ENCODE peak calls at places on chromosomes 16 and 17, in six cellular contexts. One of them, this sample, is unnamed. For H3K9me3, the result is how much of the 10 kb centered on the place peaks cover.

GRCh38 chr16:76194621-76195015 is 82.6 kb upstream of the CNTNAP4 start:
- DNase-seq in adrenal gland: peak
- DNase-seq in ascending aorta: no peak
- DNase-seq in endodermal cell: no peak
- DNase-seq in tibial nerve: no peak
- DNase-seq in lower lobe of right lung: no peak
- DNase-seq in this sample: no peak

GRCh38 chr16:56281256-56281805 is 90.0 kb downstream of the GNAO1 start:
- DNase-seq in adrenal gland: no peak
- DNase-seq in tibial nerve: no peak
- DNase-seq in lower lobe of right lung: no peak
- DNase-seq in endodermal cell: peak
- DNase-seq in ascending aorta: no peak
- DNase-seq in this sample: no peak

GRCh38 chr17:44149750-44150329 is 8.1 kb downstream of the HROB start:
- DNase-seq in adrenal gland: no peak
- DNase-seq in ascending aorta: no peak
- DNase-seq in endodermal cell: no peak
- DNase-seq in lower lobe of right lung: no peak
- DNase-seq in tibial nerve: no peak
- DNase-seq in this sample: no peak

GRCh38 chr16:31502981-31503380 is 5.2 kb downstream of the RUSF1 start:
- DNase-seq in adrenal gland: no peak
- DNase-seq in tibial nerve: no peak
- DNase-seq in endodermal cell: no peak
- DNase-seq in ascending aorta: no peak
- DNase-seq in lower lobe of right lung: no peak
- DNase-seq in this sample: no peak

GRCh38 chr17:62688398-62689140 is 61.1 kb downstream of the MRC2 start:
- DNase-seq in lower lobe of right lung: peak
- DNase-seq in endodermal cell: no peak
- DNase-seq in ascending aorta: no peak
- DNase-seq in tibial nerve: no peak
- DNase-seq in adrenal gland: peak
- DNase-seq in this sample: no peak

GRCh38 chr17:28071891-28072606 is 29.6 kb downstream of the NLK start:
- DNase-seq in lower lobe of right lung: no peak
- DNase-seq in adrenal gland: no peak
- DNase-seq in endodermal cell: no peak
- DNase-seq in ascending aorta: no peak
- DNase-seq in tibial nerve: no peak
- DNase-seq in this sample: no peak

GRCh38 chr16:15772579-15773293 is 84.1 kb downstream of the MYH11 start:
- DNase-seq in lower lobe of right lung: no peak
- DNase-seq in tibial nerve: no peak
- DNase-seq in endodermal cell: no peak
- DNase-seq in adrenal gland: no peak
- DNase-seq in ascending aorta: peak
- DNase-seq in this sample: no peak

GRCh38 chr16:10862432-10862831 is 14.6 kb upstream of the CIITA start:
- DNase-seq in lower lobe of right lung: peak
- DNase-seq in ascending aorta: peak
- DNase-seq in endodermal cell: no peak
- DNase-seq in adrenal gland: peak
- DNase-seq in tibial nerve: peak
- DNase-seq in this sample: no peak

GRCh38 chr17:3260163-3260562 is 38.0 kb downstream of the OR3A1 start:
- DNase-seq in ascending aorta: no peak
- DNase-seq in lower lobe of right lung: no peak
- DNase-seq in endodermal cell: no peak
- DNase-seq in adrenal gland: no peak
- DNase-seq in tibial nerve: no peak
- DNase-seq in this sample: no peak

GRCh38 chr17:68498479-68499326 is 13.5 kb upstream of the PRKAR1A start:
- DNase-seq in tibial nerve: no peak
- DNase-seq in adrenal gland: peak
- DNase-seq in lower lobe of right lung: peak
- DNase-seq in ascending aorta: no peak
- DNase-seq in endodermal cell: no peak
- DNase-seq in this sample: peak

GRCh38 chr16:35506898-35507194 is 2047.4 kb downstream of the TP53TG3F start:
- DNase-seq in lower lobe of right lung: no peak
- DNase-seq in tibial nerve: no peak
- DNase-seq in endodermal cell: no peak
- DNase-seq in adrenal gland: no peak
- DNase-seq in ascending aorta: no peak
- DNase-seq in this sample: no peak

GRCh38 chr17:35361027-35361426 is 12.4 kb downstream of the SLFN11 start:
- DNase-seq in lower lobe of right lung: no peak
- DNase-seq in ascending aorta: no peak
- DNase-seq in endodermal cell: no peak
- DNase-seq in adrenal gland: no peak
- DNase-seq in tibial nerve: no peak
- DNase-seq in this sample: no peak

GRCh38 chr17:81036128-81036891 is 1.4 kb downstream of the BAIAP2 start:
- DNase-seq in lower lobe of right lung: peak
- DNase-seq in ascending aorta: no peak
- DNase-seq in tibial nerve: no peak
- DNase-seq in adrenal gland: no peak
- DNase-seq in endodermal cell: no peak
- DNase-seq in this sample: no peak

GRCh38 chr16:1287982-1288670 is 21.3 kb upstream of the UBE2I start:
- DNase-seq in tibial nerve: no peak
- DNase-seq in endodermal cell: no peak
- DNase-seq in adrenal gland: no peak
- DNase-seq in ascending aorta: no peak
- DNase-seq in lower lobe of right lung: no peak
- DNase-seq in this sample: no peak

GRCh38 chr16:74743045-74743667 is 31.5 kb downstream of the FA2H start:
- DNase-seq in ascending aorta: no peak
- DNase-seq in adrenal gland: no peak
- DNase-seq in lower lobe of right lung: no peak
- DNase-seq in tibial nerve: no peak
- DNase-seq in endodermal cell: no peak
- DNase-seq in this sample: no peak

GRCh38 chr16:9436175-9436574 is 344.7 kb downstream of the HAPSTR1 start:
- DNase-seq in endodermal cell: no peak
- DNase-seq in ascending aorta: no peak
- DNase-seq in tibial nerve: no peak
- DNase-seq in lower lobe of right lung: no peak
- DNase-seq in adrenal gland: no peak
- DNase-seq in this sample: no peak

GRCh38 chr17:53490447-53490968 is 332.2 kb upstream of the KIF2B start:
- DNase-seq in lower lobe of right lung: no peak
- DNase-seq in adrenal gland: no peak
- DNase-seq in tibial nerve: no peak
- DNase-seq in ascending aorta: no peak
- DNase-seq in endodermal cell: no peak
- DNase-seq in this sample: no peak

GRCh38 chr17:27628376-27628775 is 2.6 kb upstream of the LGALS9 start:
- DNase-seq in tibial nerve: no peak
- DNase-seq in ascending aorta: no peak
- DNase-seq in endodermal cell: no peak
- DNase-seq in adrenal gland: no peak
- DNase-seq in lower lobe of right lung: no peak
- DNase-seq in this sample: no peak

GRCh38 chr17:44236444-44236991 is 17.0 kb upstream of the UBTF start:
- DNase-seq in endodermal cell: no peak
- DNase-seq in lower lobe of right lung: no peak
- DNase-seq in ascending aorta: no peak
- DNase-seq in adrenal gland: no peak
- DNase-seq in tibial nerve: no peak
- DNase-seq in this sample: no peak

GRCh38 chr16:64629622-64630021 is 492.2 kb downstream of the CDH11 start:
- DNase-seq in tibial nerve: no peak
- DNase-seq in endodermal cell: no peak
- DNase-seq in adrenal gland: no peak
- DNase-seq in ascending aorta: no peak
- DNase-seq in lower lobe of right lung: no peak
- DNase-seq in this sample: no peak

GRCh38 chr16:85944572-85945423 is 45.8 kb downstream of the IRF8 start:
- DNase-seq in lower lobe of right lung: no peak
- DNase-seq in tibial nerve: no peak
- DNase-seq in adrenal gland: no peak
- DNase-seq in endodermal cell: no peak
- DNase-seq in ascending aorta: no peak
- DNase-seq in this sample: no peak

GRCh38 chr17:82882715-82883446 is 43.1 kb upstream of the ZNF750 start:
- DNase-seq in adrenal gland: no peak
- DNase-seq in ascending aorta: no peak
- DNase-seq in lower lobe of right lung: peak
- DNase-seq in tibial nerve: no peak
- DNase-seq in endodermal cell: no peak
- DNase-seq in this sample: no peak

GRCh38 chr17:70329751-70330150 is 160.4 kb downstream of the KCNJ2 start:
- DNase-seq in adrenal gland: no peak
- DNase-seq in endodermal cell: no peak
- DNase-seq in tibial nerve: no peak
- DNase-seq in ascending aorta: no peak
- DNase-seq in lower lobe of right lung: no peak
- DNase-seq in this sample: no peak

GRCh38 chr16:65375651-65376050 is 253.8 kb upstream of the CDH11 start:
- DNase-seq in lower lobe of right lung: no peak
- DNase-seq in adrenal gland: no peak
- DNase-seq in ascending aorta: no peak
- DNase-seq in endodermal cell: no peak
- DNase-seq in tibial nerve: no peak
- DNase-seq in this sample: no peak

GRCh38 chr17:61531223-61531622 is 59.8 kb downstream of the NACA2 start:
- DNase-seq in adrenal gland: no peak
- DNase-seq in ascending aorta: no peak
- DNase-seq in tibial nerve: no peak
- DNase-seq in lower lobe of right lung: no peak
- DNase-seq in endodermal cell: no peak
- DNase-seq in this sample: no peak

GRCh38 chr17:61533797-61534196 is 57.2 kb downstream of the NACA2 start:
- DNase-seq in ascending aorta: no peak
- DNase-seq in adrenal gland: no peak
- DNase-seq in endodermal cell: no peak
- DNase-seq in lower lobe of right lung: no peak
- DNase-seq in tibial nerve: no peak
- DNase-seq in this sample: no peak

GRCh38 chr17:61532818-61533217 is 58.2 kb downstream of the NACA2 start:
- DNase-seq in adrenal gland: no peak
- DNase-seq in endodermal cell: no peak
- DNase-seq in ascending aorta: no peak
- DNase-seq in tibial nerve: no peak
- DNase-seq in lower lobe of right lung: no peak
- DNase-seq in this sample: no peak

GRCh38 chr17:61528171-61528570 is 62.8 kb downstream of the NACA2 start:
- DNase-seq in lower lobe of right lung: no peak
- DNase-seq in endodermal cell: no peak
- DNase-seq in ascending aorta: no peak
- DNase-seq in adrenal gland: no peak
- DNase-seq in tibial nerve: no peak
- DNase-seq in this sample: no peak
- H3K9me3 ChIP-seq in lower lobe of right lung: under half
- H3K9me3 ChIP-seq in endodermal cell: under half
- H3K9me3 ChIP-seq in ascending aorta: under half
- H3K9me3 ChIP-seq in adrenal gland: under half
- H3K9me3 ChIP-seq in tibial nerve: under half
- H3K9me3 ChIP-seq in this sample: under half

DNA sequence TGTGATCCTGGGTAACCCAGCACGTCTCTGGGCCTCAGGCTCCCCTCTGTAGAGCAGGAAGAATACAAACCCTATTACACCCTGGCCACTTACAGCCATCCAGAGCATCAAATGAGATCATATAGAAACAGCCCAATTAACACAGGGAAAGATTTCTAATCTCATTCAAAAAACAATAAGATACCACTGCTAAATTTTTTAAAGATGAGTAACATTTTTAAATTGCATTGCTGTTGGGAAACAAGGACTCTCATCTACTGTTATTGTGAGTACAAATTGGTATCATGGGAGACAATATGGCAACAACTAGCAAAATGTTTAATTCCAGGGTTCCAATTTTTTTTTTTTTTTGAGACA is 41.1 kb downstream of the SRL start:
- DNase-seq in endodermal cell: no peak
- DNase-seq in ascending aorta: no peak
- DNase-seq in lower lobe of right lung: no peak
- DNase-seq in adrenal gland: no peak
- DNase-seq in tibial nerve: no peak
- DNase-seq in this sample: no peak
- H3K9me3 ChIP-seq in endodermal cell: under half
- H3K9me3 ChIP-seq in ascending aorta: under half
- H3K9me3 ChIP-seq in lower lobe of right lung: under half
- H3K9me3 ChIP-seq in adrenal gland: under half
- H3K9me3 ChIP-seq in tibial nerve: under half
- H3K9me3 ChIP-seq in this sample: under half

GRCh38 chr16:88288303-88288702 is 94.5 kb upstream of the ZNF469 start:
- DNase-seq in tibial nerve: no peak
- DNase-seq in lower lobe of right lung: no peak
- DNase-seq in endodermal cell: no peak
- DNase-seq in ascending aorta: no peak
- DNase-seq in adrenal gland: no peak
- DNase-seq in this sample: no peak

GRCh38 chr16:88289549-88290344 is 93.0 kb upstream of the ZNF469 start:
- DNase-seq in adrenal gland: no peak
- DNase-seq in lower lobe of right lung: no peak
- DNase-seq in tibial nerve: no peak
- DNase-seq in endodermal cell: no peak
- DNase-seq in ascending aorta: no peak
- DNase-seq in this sample: no peak

GRCh38 chr16:88290850-88291830 is 91.6 kb upstream of the ZNF469 start:
- DNase-seq in ascending aorta: no peak
- DNase-seq in adrenal gland: no peak
- DNase-seq in tibial nerve: no peak
- DNase-seq in lower lobe of right lung: no peak
- DNase-seq in endodermal cell: no peak
- DNase-seq in this sample: no peak

GRCh38 chr16:88287219-88287618 is 95.5 kb upstream of the ZNF469 start:
- DNase-seq in endodermal cell: peak
- DNase-seq in tibial nerve: no peak
- DNase-seq in lower lobe of right lung: no peak
- DNase-seq in ascending aorta: no peak
- DNase-seq in adrenal gland: no peak
- DNase-seq in this sample: no peak

DNA sequence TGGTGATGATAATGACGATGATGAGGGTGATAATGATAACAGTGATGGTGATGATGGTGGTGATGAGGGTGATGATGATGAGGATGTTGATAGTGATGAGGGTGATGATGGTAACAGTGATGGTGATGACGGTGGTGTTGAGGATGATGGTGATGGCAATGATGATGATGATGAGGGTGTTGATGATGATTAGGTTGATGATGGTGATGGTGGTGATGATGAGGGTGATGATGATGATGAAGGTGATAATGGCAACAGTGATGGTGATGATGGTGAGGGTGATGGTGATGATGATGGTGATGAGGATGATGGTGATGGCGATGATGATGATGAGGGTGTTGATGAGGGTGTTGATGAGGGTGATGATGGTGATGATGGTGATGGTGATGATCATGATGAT is 93.8 kb upstream of the ZNF469 start:
- DNase-seq in adrenal gland: no peak
- DNase-seq in endodermal cell: no peak
- DNase-seq in ascending aorta: no peak
- DNase-seq in tibial nerve: no peak
- DNase-seq in lower lobe of right lung: no peak
- DNase-seq in this sample: no peak
- H3K9me3 ChIP-seq in adrenal gland: under half
- H3K9me3 ChIP-seq in endodermal cell: under half
- H3K9me3 ChIP-seq in ascending aorta: under half
- H3K9me3 ChIP-seq in tibial nerve: under half
- H3K9me3 ChIP-seq in lower lobe of right lung: under half
- H3K9me3 ChIP-seq in this sample: under half

GRCh38 chr17:22484826-22485225 is 792.5 kb downstream of the KCNJ18 start:
- DNase-seq in lower lobe of right lung: no peak
- DNase-seq in adrenal gland: no peak
- DNase-seq in endodermal cell: no peak
- DNase-seq in tibial nerve: no peak
- DNase-seq in ascending aorta: no peak
- DNase-seq in this sample: no peak
- H3K9me3 ChIP-seq in lower lobe of right lung: under half
- H3K9me3 ChIP-seq in adrenal gland: under half
- H3K9me3 ChIP-seq in endodermal cell: half or more
- H3K9me3 ChIP-seq in tibial nerve: under half
- H3K9me3 ChIP-seq in ascending aorta: under half
- H3K9me3 ChIP-seq in this sample: under half

This sample was measured in uterus.